ENCODE peak calls at places on chromosomes 11 and 22, in eight cellular contexts. L, U, C, O, H, P, T and X are unnamed samples.

GRCh38 chr11:1230456-1231395 is 7.9 kb downstream of the MUC5B start:
- DNase-seq in L (no peak), O (no peak), H (no peak), P (no peak), C (no peak), U (no peak), T (peak; percentile 6), X (no peak)

GRCh38 chr11:36487619-36488018 is 22.5 kb downstream of the TRAF6 start:
- DNase-seq in P (no peak), H (no peak), C (no peak), L (no peak), O (no peak), T (no peak), U (no peak), X (no peak)

GRCh38 chr11:122634507-122634906 is 21.0 kb upstream of the UBASH3B start:
- DNase-seq in L (no peak), U (no peak), C (peak; percentile 58), H (no peak), P (peak; percentile 20), O (peak; percentile 15), T (peak; percentile 30), X (no peak)

GRCh38 chr11:78525720-78526119 is 48.9 kb downstream of the NARS2 start:
- DNase-seq in T (no peak), U (no peak), P (no peak), C (no peak), L (no peak), H (no peak), O (no peak), X (no peak)

GRCh38 chr11:74147199-74147929 is 23.4 kb downstream of the C2CD3 start:
- DNase-seq in L (no peak), P (no peak), H (no peak), U (no peak), C (peak; percentile 33), O (no peak), T (no peak), X (no peak)

GRCh38 chr11:78050964-78051831 is 12.5 kb upstream of the THRSP start:
- DNase-seq in T (no peak), U (no peak), L (no peak), O (no peak), C (peak; percentile 62), H (no peak), P (peak; percentile 83), X (no peak)

GRCh38 chr11:35099278-35100018 is 39.5 kb upstream of the CD44 start:
- DNase-seq in L (no peak), U (no peak), C (peak; percentile 83), T (no peak), H (no peak), O (no peak), P (peak; percentile 33), X (no peak)

GRCh38 chr11:25927391-25927790 is 404.5 kb upstream of the ANO3 start:
- DNase-seq in P (no peak), O (no peak), L (no peak), T (no peak), C (no peak), H (no peak), U (no peak), X (no peak)

GRCh38 chr11:44987506-44987905 is 36.8 kb upstream of the TP53I11 start:
- DNase-seq in T (no peak), L (no peak), P (no peak), C (no peak), O (no peak), U (no peak), H (no peak), X (no peak)

GRCh38 chr11:124732230-124732629 is 7.5 kb upstream of the NRGN start:
- DNase-seq in H (no peak), O (no peak), L (no peak), P (no peak), U (no peak), C (no peak), T (no peak), X (no peak)

GRCh38 chr11:109733245-109733644 is 311.3 kb downstream of the C11orf87 start:
- DNase-seq in T (no peak), U (no peak), P (peak; percentile 73), O (no peak), L (no peak), C (peak; percentile 38), H (no peak), X (no peak)

GRCh38 chr22:37462983-37463382 is 23.2 kb downstream of the MFNG start:
- DNase-seq in H (no peak), T (peak; percentile 83), L (no peak), U (no peak), P (peak; percentile 52), O (peak; percentile 62), C (peak; percentile 23), X (peak; percentile 45)

GRCh38 chr11:113504071-113504470 is 28.9 kb upstream of the DRD2 start:
- DNase-seq in P (no peak), T (no peak), C (no peak), U (no peak), L (no peak), H (no peak), O (no peak), X (no peak)

DNA sequence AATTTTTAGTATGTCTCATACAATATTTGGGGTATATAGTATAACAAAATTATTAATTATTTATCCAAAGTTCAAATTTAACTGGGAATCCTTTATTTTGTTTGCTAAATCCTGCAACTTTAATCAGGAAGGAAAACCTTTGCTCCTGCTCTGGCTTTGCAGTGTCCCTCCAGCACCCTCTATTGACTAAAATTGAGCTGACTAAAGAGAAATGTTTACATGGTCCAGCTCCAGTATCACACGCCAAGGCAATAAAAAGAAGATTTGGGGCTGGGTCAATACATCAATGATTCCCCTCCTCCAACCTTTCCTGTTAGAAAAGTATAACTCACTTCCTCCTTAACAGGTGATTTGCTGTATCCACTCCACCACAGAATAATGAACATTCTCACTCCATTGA is 153.0 kb upstream of the LRRC4C start:
- DNase-seq in T (no peak), L (no peak), U (no peak), P (no peak), H (no peak), C (peak; percentile 8), O (no peak), X (no peak)
- TF ChIP-seq CTCF in T (no peak), L (no peak), U (no peak), P (no peak), H (no peak), C (peak; percentile 45), O (no peak), X (peak; percentile 44)

GRCh38 chr11:13834463-13834862 is 128.1 kb upstream of the SPON1 start:
- DNase-seq in T (peak; percentile 54), U (no peak), L (no peak), O (peak; percentile 58), H (no peak), C (no peak), P (no peak), X (peak; percentile 34)
- TF ChIP-seq CTCF in T (peak; percentile 54), U (no peak), L (no peak), O (peak; percentile 72), H (peak; percentile 43), C (peak; percentile 15), P (peak; percentile 47), X (peak; percentile 56)

GRCh38 chr11:58907780-58908179 is 31.5 kb upstream of the GLYATL1 start:
- DNase-seq in H (no peak), L (no peak), T (no peak), O (no peak), U (no peak), C (no peak), P (no peak), X (no peak)

GRCh38 chr11:58902881-58903280 is 36.4 kb upstream of the GLYATL1 start:
- DNase-seq in O (no peak), L (no peak), P (no peak), U (no peak), T (no peak), H (no peak), C (no peak), X (no peak)

GRCh38 chr11:58905141-58905715 is 34.1 kb upstream of the GLYATL1 start:
- DNase-seq in U (no peak), P (peak; percentile 57), T (peak; percentile 62), O (peak; percentile 53), C (peak; percentile 59), L (no peak), H (no peak), X (peak; percentile 56)

GRCh38 chr11:58900479-58901420 is 38.5 kb upstream of the GLYATL1 start:
- DNase-seq in C (peak; percentile 63), L (no peak), P (peak; percentile 85), T (peak; percentile 86), H (peak; percentile 61), U (no peak), O (peak; percentile 90), X (peak; percentile 83)

GRCh38 chr11:58905716-58906547 is 33.4 kb upstream of the GLYATL1 start:
- DNase-seq in C (peak; percentile 90), O (peak; percentile 68), P (peak; percentile 82), L (no peak), U (no peak), T (peak; percentile 82), H (peak; percentile 71), X (peak; percentile 64)
- TF ChIP-seq CTCF in C (peak; percentile 46), O (peak; percentile 44), P (no peak), L (no peak), U (no peak), T (peak; percentile 39), H (peak; percentile 72), X (peak; percentile 59)

GRCh38 chr22:27962268-27963191 is 43.5 kb upstream of the PITPNB start:
- DNase-seq in C (peak; percentile 30), P (no peak), L (no peak), T (no peak), O (no peak), H (no peak), U (no peak), X (no peak)
- TF ChIP-seq CTCF in C (no peak), P (no peak), L (no peak), T (no peak), O (no peak), H (no peak), U (no peak), X (no peak)

GRCh38 chr11:89405629-89406028 is 85.5 kb downstream of the NOX4 start:
- DNase-seq in U (no peak), O (no peak), T (no peak), C (peak; percentile 23), L (no peak), P (peak; percentile 38), H (no peak), X (no peak)
- TF ChIP-seq CTCF in U (no peak), O (peak; percentile 58), T (no peak), C (peak; percentile 33), L (no peak), P (peak; percentile 18), H (peak; percentile 24), X (peak; percentile 44)